ENCODE peak calls at places on chromosomes 3 and 15, in six cellular contexts. P is adrenal gland; Y is GM18507; E is ACHN; D is stimulated activated CD4-positive, alpha-beta T cell treated with anti-CD3 and anti-CD28 coated beads, Interleukin-4, amount 100 ng/mL, for 4 hours; U is endothelial cell. N is an unnamed sample.

GRCh38 chr3:188152660-188153497 is 1.1 kb upstream of the LPP start:
- DNase-seq in P (peak), U (peak), Y (no peak), D (peak), E (peak), N (peak)

GRCh38 chr15:78415284-78415683 is 22.7 kb upstream of the IREB2 start:
- DNase-seq in Y (no peak), E (peak), D (no peak), P (no peak), U (no peak), N (no peak)

GRCh38 chr15:85019815-85020590 is 38.3 kb downstream of the PDE8A start:
- DNase-seq in P (no peak), Y (no peak), D (no peak), E (no peak), U (no peak), N (no peak)

GRCh38 chr3:51591231-51591630 is 52.7 kb downstream of the RAD54L2 start:
- DNase-seq in D (no peak), P (no peak), E (no peak), Y (no peak), U (no peak), N (no peak)

GRCh38 chr3:122100591-122101491 is 45.7 kb downstream of the CD86 start:
- DNase-seq in D (no peak), Y (no peak), P (no peak), U (no peak), E (no peak), N (no peak)

GRCh38 chr3:151795276-151795675 is 18.6 kb upstream of the AADAC start:
- DNase-seq in U (no peak), D (no peak), E (peak), Y (no peak), P (no peak), N (no peak)

GRCh38 chr15:60374628-60375081 is 23.1 kb downstream of the ANXA2 start:
- DNase-seq in Y (no peak), D (no peak), U (no peak), E (peak), P (peak), N (peak)

GRCh38 chr3:39849992-39850706 is 40.7 kb downstream of the MYRIP start:
- DNase-seq in U (no peak), P (no peak), E (no peak), D (no peak), Y (no peak), N (no peak)

GRCh38 chr15:62588930-62589655 is 424.0 kb upstream of the C2CD4B start:
- DNase-seq in U (no peak), Y (no peak), E (no peak), P (no peak), D (no peak), N (no peak)

GRCh38 chr3:149790265-149790664 is 2.1 kb downstream of the ANKUB1 start:
- DNase-seq in P (no peak), D (no peak), E (no peak), Y (no peak), U (no peak), N (no peak)

GRCh38 chr15:39786444-39787056 is 3.9 kb upstream of the FSIP1 start:
- DNase-seq in U (no peak), E (peak), Y (no peak), P (no peak), D (no peak), N (peak)

GRCh38 chr15:66938114-66938830 is 127.1 kb upstream of the SMAD3 start:
- DNase-seq in P (no peak), D (no peak), E (no peak), Y (no peak), U (no peak), N (no peak)

GRCh38 chr15:45631831-45632230 is 3.0 kb upstream of the SQOR start:
- DNase-seq in P (no peak), Y (no peak), U (no peak), E (peak), D (no peak), N (no peak)

GRCh38 chr3:119148493-119149180 is 2.7 kb downstream of the TEX55 start:
- DNase-seq in Y (no peak), U (no peak), D (no peak), E (no peak), P (no peak), N (no peak)

GRCh38 chr15:63918317-63918672 is 84.5 kb upstream of the HERC1 start:
- DNase-seq in U (no peak), E (no peak), D (no peak), Y (no peak), P (no peak), N (no peak)

GRCh38 chr3:48576647-48577046 is 13.1 kb upstream of the UCN2 start:
- DNase-seq in E (no peak), P (no peak), U (no peak), D (no peak), Y (no peak), N (no peak)

GRCh38 chr15:66603301-66604179 is 37.7 kb upstream of the LCTL start:
- DNase-seq in P (peak), Y (peak), D (peak), E (peak), U (peak), N (peak)

GRCh38 chr3:72597756-72598195 is 250.5 kb downstream of the SHQ1 start:
- DNase-seq in D (no peak), P (no peak), Y (no peak), E (no peak), U (no peak), N (peak)

GRCh38 chr15:74643368-74644204 is 27.9 kb downstream of the CLK3 start:
- DNase-seq in U (no peak), Y (no peak), P (no peak), D (no peak), E (no peak), N (no peak)

GRCh38 chr3:69084326-69084667 is 440 bp upstream of the ARL6IP5 start:
- DNase-seq in Y (no peak), P (no peak), D (no peak), U (no peak), E (peak), N (no peak)

GRCh38 chr3:189057369-189057768 is 114.4 kb upstream of the TPRG1 start:
- DNase-seq in Y (no peak), U (no peak), P (no peak), E (no peak), D (no peak), N (no peak)

GRCh38 chr3:129378949-129379348 is 49.5 kb downstream of the EFCAB12 start:
- DNase-seq in E (no peak), U (no peak), P (no peak), D (no peak), Y (no peak), N (no peak)

GRCh38 chr3:52845157-52845556 is 10.3 kb upstream of the MUSTN1 start:
- DNase-seq in P (peak), Y (no peak), U (no peak), D (no peak), E (no peak), N (no peak)

GRCh38 chr15:71228403-71228802 is 113.1 kb downstream of the THSD4 start:
- DNase-seq in D (no peak), E (no peak), P (peak), Y (no peak), U (no peak), N (no peak)

GRCh38 chr3:49554639-49555265 is 475 bp downstream of the BSN start:
- DNase-seq in E (peak), D (peak), U (peak), P (no peak), Y (peak), N (peak)

GRCh38 chr3:102114264-102114979 is 265.1 kb downstream of the NFKBIZ start:
- DNase-seq in Y (no peak), D (peak), E (no peak), P (no peak), U (no peak), N (no peak)

GRCh38 chr15:101781927-101782326 is 21.4 kb upstream of the OR4F6 start:
- DNase-seq in E (no peak), P (no peak), D (no peak), U (no peak), Y (no peak), N (peak)

GRCh38 chr3:24259901-24260512 is 234.6 kb downstream of the THRB start:
- DNase-seq in P (peak), E (no peak), U (no peak), D (no peak), Y (no peak), N (no peak)

GRCh38 chr3:182609575-182610156 is 183.6 kb upstream of the ATP11B start:
- DNase-seq in U (no peak), E (no peak), D (no peak), Y (no peak), P (no peak), N (no peak)

GRCh38 chr3:62587579-62588031 is 214.3 kb upstream of the FEZF2 start:
- DNase-seq in P (no peak), Y (no peak), U (no peak), E (peak), D (no peak), N (no peak)

GRCh38 chr15:91348812-91349500 is 248.9 kb downstream of the SV2B start:
- DNase-seq in E (no peak), P (no peak), Y (no peak), U (no peak), D (no peak), N (no peak)

GRCh38 chr3:107488942-107489341 is 33.8 kb upstream of the BBX start:
- DNase-seq in E (no peak), U (no peak), D (no peak), P (peak), Y (no peak), N (no peak)

GRCh38 chr15:56146756-56147155 is 96.9 kb downstream of the RFX7 start:
- DNase-seq in P (no peak), D (no peak), E (no peak), U (no peak), Y (no peak), N (no peak)

GRCh38 chr15:24848050-24848449 is 106.7 kb upstream of the SNRPN start:
- DNase-seq in D (no peak), E (no peak), Y (no peak), P (peak), U (peak), N (no peak)

GRCh38 chr3:188594137-188594536 is 440.2 kb downstream of the LPP start:
- DNase-seq in P (no peak), U (no peak), Y (no peak), D (no peak), E (peak), N (no peak)

GRCh38 chr15:40222146-40222545 is 16.7 kb upstream of the PAK6 start:
- DNase-seq in D (no peak), P (no peak), Y (no peak), E (no peak), U (no peak), N (no peak)

N was measured in iPS-NIHi11.